ENCODE peak calls at places on chromosomes 2 and 18, in eight cellular contexts. Z is astrocyte of the spinal cord, A is bronchial epithelial cell, G is fibroblast of the aortic adventitia, K is LNCaP clone FGC, Q is tibial nerve, D is coronary artery, U is esophagus squamous epithelium. W is an unnamed sample.

GRCh38 chr2:11559066-11559785 is 25.4 kb downstream of the GREB1 start:
- DNase-seq in Z (no peak), A (no peak), G (no peak), K (no peak), Q (no peak), D (no peak), U (no peak), W (no peak)

GRCh38 chr2:181106789-181107418 is 126.5 kb downstream of the UBE2E3 start:
- DNase-seq in Z (peak), A (peak), G (peak), K (no peak), Q (no peak), D (no peak), U (no peak), W (peak)

GRCh38 chr2:109272461-109272860 is 143.5 kb downstream of the SH3RF3 start:
- DNase-seq in Z (no peak), A (no peak), G (no peak), K (no peak), Q (no peak), D (no peak), U (no peak), W (no peak)

GRCh38 chr2:128348505-128349065 is 29.9 kb upstream of the HS6ST1 start:
- DNase-seq in Z (no peak), A (no peak), G (no peak), K (no peak), Q (no peak), D (peak), U (no peak), W (no peak)

GRCh38 chr2:58448065-58448507 is 207.0 kb upstream of the FANCL start:
- DNase-seq in Z (peak), A (peak), G (peak), K (peak), Q (peak), D (no peak), U (no peak), W (peak)

GRCh38 chr2:231617059-231617926 is 24.6 kb downstream of the TEX44 start:
- DNase-seq in Z (no peak), A (peak), G (no peak), K (no peak), Q (no peak), D (no peak), U (no peak), W (no peak)

GRCh38 chr2:57330447-57330846 is 716.2 kb upstream of the VRK2 start:
- DNase-seq in Z (peak), A (peak), G (peak), K (no peak), Q (no peak), D (no peak), U (no peak), W (no peak)

GRCh38 chr2:190849774-190850173 is 30.8 kb upstream of the GLS start:
- DNase-seq in Z (peak), A (peak), G (peak), K (no peak), Q (no peak), D (no peak), U (no peak), W (peak)

GRCh38 chr2:9004338-9005204 is 1.1 kb upstream of the MBOAT2 start:
- DNase-seq in Z (peak), A (peak), G (peak), K (no peak), Q (no peak), D (no peak), U (no peak), W (no peak)

GRCh38 chr2:43727634-43728014 is 46.2 kb upstream of the DYNC2LI1 start:
- DNase-seq in Z (no peak), A (no peak), G (no peak), K (no peak), Q (no peak), D (no peak), U (no peak), W (no peak)

GRCh38 chr18:43893001-43893637 is 615.8 kb upstream of the SYT4 start:
- DNase-seq in Z (peak), A (peak), G (peak), K (no peak), Q (no peak), D (no peak), U (no peak), W (peak)

GRCh38 chr18:35185771-35186170 is 55.1 kb upstream of the ZNF397 start:
- DNase-seq in Z (no peak), A (no peak), G (peak), K (peak), Q (no peak), D (no peak), U (no peak), W (peak)

GRCh38 chr2:175889557-175890355 is 112.3 kb downstream of the LNPK start:
- DNase-seq in Z (no peak), A (no peak), G (no peak), K (no peak), Q (no peak), D (no peak), U (no peak), W (no peak)

GRCh38 chr2:235165631-235166030 is 213.8 kb downstream of the SH3BP4 start:
- DNase-seq in Z (no peak), A (peak), G (peak), K (no peak), Q (no peak), D (no peak), U (no peak), W (peak)
- H3K4me3 ChIP-seq in Z (no peak), A (no peak), G (no peak), K (no peak), Q (no peak), D (no peak), U (no peak), W (no peak)

DNA sequence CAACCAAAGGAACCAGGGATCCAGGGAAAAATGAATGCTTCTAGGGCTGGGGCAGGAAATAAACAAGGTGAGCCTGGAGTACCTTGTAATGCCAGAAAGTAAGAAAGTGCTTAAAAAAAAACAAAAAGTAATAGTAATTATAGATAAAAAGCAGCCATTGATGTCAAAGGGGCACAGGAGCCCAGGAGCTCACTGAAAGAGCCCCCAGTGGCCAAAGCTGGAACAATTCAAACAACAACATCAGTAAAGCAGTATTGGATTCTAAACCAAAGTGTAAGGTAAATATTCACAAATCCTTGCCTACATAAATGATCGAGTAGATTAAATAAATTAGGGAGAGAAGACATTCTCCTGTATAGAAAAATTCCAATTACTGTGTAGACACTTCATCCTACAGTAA is 114.3 kb upstream of the ARL4C start:
- DNase-seq in Z (no peak), A (no peak), G (no peak), K (no peak), Q (no peak), D (no peak), U (no peak), W (no peak)
- TF ChIP-seq CTCF in Z (peak), A (peak), G (peak), K (no peak), Q (peak), D (no peak), U (no peak), W (peak)

DNA sequence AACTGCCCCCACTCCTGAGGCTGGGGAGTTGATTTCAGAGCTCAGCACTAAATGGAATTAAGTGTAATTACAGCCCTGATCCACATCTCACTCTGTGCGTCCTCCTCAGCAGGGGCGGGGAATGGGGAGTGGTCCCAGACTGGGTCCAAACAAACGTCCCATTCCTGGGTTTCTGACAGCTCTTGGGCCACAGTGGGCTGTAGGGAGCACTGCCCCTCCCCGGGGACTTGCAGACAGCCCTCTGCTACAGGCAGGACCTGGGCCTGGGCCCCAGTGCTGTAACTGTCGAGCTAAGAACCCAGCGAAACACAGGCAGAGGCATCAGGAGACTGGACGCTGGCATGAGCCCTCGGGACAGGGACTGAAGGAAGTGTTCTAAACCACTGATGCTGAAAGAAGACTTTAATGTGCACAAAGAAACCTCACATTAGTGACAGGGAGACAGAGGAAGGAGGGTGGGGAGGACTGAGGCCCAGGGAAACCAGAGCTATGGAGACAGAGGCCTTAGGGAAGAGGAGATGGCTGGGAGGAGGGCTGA is 5.7 kb upstream of the SEMA4C start:
- DNase-seq in Z (no peak), A (no peak), G (no peak), K (no peak), Q (no peak), D (no peak), U (no peak), W (no peak)
- H3K4me3 ChIP-seq in Z (no peak), A (no peak), G (no peak), K (no peak), Q (no peak), D (no peak), U (no peak), W (no peak)

DNA sequence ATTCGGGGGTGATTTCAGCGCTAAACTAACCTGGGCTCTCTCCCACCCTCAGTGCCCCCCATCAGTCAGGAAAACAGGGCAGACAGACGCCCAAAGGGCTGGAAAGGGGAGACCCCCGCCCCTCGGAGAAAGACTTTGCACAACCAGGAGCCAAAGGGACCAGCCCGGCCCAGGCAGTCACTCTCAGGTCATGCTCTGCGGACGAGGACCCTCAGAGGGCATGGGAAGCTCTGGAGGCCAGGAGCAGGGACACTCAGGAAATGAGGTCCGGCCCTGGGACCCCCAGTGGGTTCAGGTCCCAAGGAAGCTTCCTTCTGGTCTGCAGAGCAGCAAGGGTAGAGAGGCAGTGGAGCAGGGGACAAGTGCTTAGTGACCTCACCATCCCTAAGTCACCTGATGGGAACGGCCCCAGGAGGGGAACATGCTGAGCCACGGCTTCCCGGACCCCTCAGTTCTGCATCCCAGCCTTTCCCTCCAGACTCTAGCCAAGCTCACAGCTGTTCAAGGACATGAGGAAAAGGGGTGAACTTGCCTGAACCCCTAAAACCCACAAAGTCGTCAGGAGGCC is 88.0 kb upstream of the GPC1 start:
- DNase-seq in Z (no peak), A (no peak), G (no peak), K (no peak), Q (no peak), D (no peak), U (no peak), W (no peak)
- TF ChIP-seq CTCF in Z (no peak), A (no peak), G (no peak), K (no peak), Q (no peak), D (no peak), U (no peak), W (no peak)

GRCh38 chr2:241219856-241220356 is 31.4 kb downstream of the ANO7 start:
- DNase-seq in Z (no peak), A (no peak), G (no peak), K (no peak), Q (no peak), D (no peak), U (no peak), W (no peak)
- H3K4me3 ChIP-seq in Z (no peak), A (no peak), G (no peak), K (no peak), Q (no peak), D (no peak), U (no peak), W (no peak)

GRCh38 chr2:228699400-228699799 is 517.9 kb upstream of the SPHKAP start:
- DNase-seq in Z (peak), A (no peak), G (peak), K (no peak), Q (no peak), D (no peak), U (no peak), W (peak)
- TF ChIP-seq CTCF in Z (peak), A (no peak), G (peak), K (no peak), Q (no peak), D (no peak), U (no peak), W (peak)

GRCh38 chr2:196481323-196481695 is 158.2 kb upstream of the CCDC150 start:
- DNase-seq in Z (peak), A (no peak), G (peak), K (no peak), Q (no peak), D (no peak), U (no peak), W (peak)
- H3K4me3 ChIP-seq in Z (no peak), A (no peak), G (no peak), K (no peak), Q (no peak), D (no peak), U (no peak), W (no peak)

GRCh38 chr2:79660552-79660951 is 147.7 kb downstream of the CTNNA2 start:
- DNase-seq in Z (no peak), A (no peak), G (no peak), K (no peak), Q (no peak), D (no peak), U (no peak), W (peak)
- TF ChIP-seq CTCF in Z (peak), A (no peak), G (no peak), K (peak), Q (no peak), D (no peak), U (no peak), W (no peak)

W was measured in fibroblast of mammary gland.